ENCODE peak calls at places on chromosomes 16 and 17, in four cellular contexts. N is A549; A is CD4-positive, alpha-beta memory T cell; Q is cardiac muscle cell. F is an unnamed sample. For H3K4me1, the result is how much of the 10 kb centered on the place peaks cover.

GRCh38 chr17:60173304-60173807 is 23.6 kb downstream of the CA4 start:
- DNase-seq in A (no peak), Q (peak), N (no peak), F (peak)

GRCh38 chr17:72404872-72405271 is 284.1 kb downstream of the SOX9 start:
- DNase-seq in Q (peak), N (no peak), A (no peak), F (no peak)

GRCh38 chr17:69779378-69780214 is 295.4 kb upstream of the KCNJ16 start:
- DNase-seq in Q (peak), A (no peak), N (peak), F (no peak)

GRCh38 chr17:3710951-3711383 is 12.7 kb upstream of the HASPIN start:
- DNase-seq in Q (peak), A (peak), N (no peak), F (peak)

GRCh38 chr17:48718781-48719641 is 3.3 kb downstream of the PRAC1 start:
- DNase-seq in N (no peak), Q (no peak), A (no peak), F (no peak)

GRCh38 chr17:64459284-64459747 is 10.4 kb downstream of the MILR1 start:
- DNase-seq in Q (peak), A (no peak), N (peak), F (no peak)

GRCh38 chr16:30651124-30652004 is 604 bp downstream of the PRR14 start:
- DNase-seq in N (peak), Q (peak), A (peak), F (peak)

GRCh38 chr16:85552980-85553435 is 60.1 kb upstream of the GSE1 start:
- DNase-seq in A (peak), Q (no peak), N (no peak), F (no peak)

GRCh38 chr16:11852092-11852809 is 909 bp upstream of the RSL1D1 start:
- DNase-seq in A (no peak), Q (peak), N (peak), F (peak)

GRCh38 chr17:71379512-71379911 is 741.3 kb upstream of the SOX9 start:
- DNase-seq in N (no peak), Q (no peak), A (no peak), F (no peak)

GRCh38 chr17:21474815-21475214 is 98.7 kb downstream of the KCNJ12 start:
- DNase-seq in Q (no peak), N (no peak), A (no peak), F (no peak)

GRCh38 chr17:17866897-17867296 is 30.1 kb upstream of the SREBF1 start:
- DNase-seq in N (no peak), Q (no peak), A (no peak), F (no peak)

GRCh38 chr17:9252525-9252924 is 231.2 kb downstream of the NTN1 start:
- DNase-seq in Q (no peak), N (no peak), A (peak), F (no peak)

GRCh38 chr17:7593296-7593695 is 3.4 kb upstream of the SOX15 start:
- DNase-seq in Q (no peak), A (no peak), N (no peak), F (no peak)

GRCh38 chr17:17021194-17021863 is 20.9 kb upstream of the MPRIP start:
- DNase-seq in N (peak), A (no peak), Q (peak), F (no peak)

GRCh38 chr16:77250395-77250794 is 51.2 kb downstream of the SYCE1L start:
- DNase-seq in N (no peak), Q (peak), A (no peak), F (no peak)

GRCh38 chr17:50584116-50584515 is 23.6 kb downstream of the CACNA1G start:
- DNase-seq in Q (no peak), N (no peak), A (no peak), F (no peak)

GRCh38 chr17:47423406-47424295 is 99.9 kb downstream of the EFCAB13 start:
- DNase-seq in A (peak), N (peak), Q (peak), F (no peak)

GRCh38 chr17:49356320-49356719 is 5.7 kb downstream of the ZNF652 start:
- DNase-seq in Q (no peak), N (no peak), A (no peak), F (no peak)

GRCh38 chr16:15966420-15967222 is 17.2 kb downstream of the ABCC1 start:
- DNase-seq in N (peak), A (no peak), Q (peak), F (no peak)

GRCh38 chr17:70674061-70674460 is 504.7 kb downstream of the KCNJ2 start:
- DNase-seq in Q (no peak), N (no peak), A (no peak), F (no peak)

GRCh38 chr17:9677411-9677810 is 32.1 kb downstream of the USP43 start:
- DNase-seq in A (no peak), N (no peak), Q (no peak), F (no peak)

GRCh38 chr17:46764709-46765401 is 53.6 kb downstream of the WNT3 start:
- DNase-seq in A (no peak), Q (peak), N (no peak), F (no peak)

GRCh38 chr17:31754239-31754945 is 104.7 kb downstream of the COPRS start:
- DNase-seq in N (peak), Q (peak), A (no peak), F (no peak)

GRCh38 chr17:53353919-53354351 is 468.8 kb upstream of the KIF2B start:
- DNase-seq in A (no peak), N (no peak), Q (peak), F (no peak)

GRCh38 chr16:88458039-88458772 is 5.1 kb downstream of the ZFPM1 start:
- DNase-seq in N (no peak), A (no peak), Q (peak), F (no peak)

GRCh38 chr17:7352910-7353635 is 1.1 kb downstream of the KCTD11 start:
- DNase-seq in A (no peak), Q (no peak), N (no peak), F (no peak)

GRCh38 chr16:67296422-67296821 is 17.1 kb downstream of the PLEKHG4 start:
- DNase-seq in A (no peak), Q (peak), N (no peak), F (no peak)

GRCh38 chr16:9908613-9909012 is 273.6 kb downstream of the GRIN2A start:
- DNase-seq in A (no peak), N (no peak), Q (no peak), F (no peak)

GRCh38 chr17:28839221-28839620 is 3.4 kb downstream of the FAM222B start:
- DNase-seq in Q (peak), A (no peak), N (no peak), F (no peak)

GRCh38 chr17:50198026-50198669 is 3.3 kb downstream of the COL1A1 start:
- DNase-seq in A (peak), Q (peak), N (peak), F (peak)

GRCh38 chr17:68255151-68255550 is 7.3 kb downstream of the AMZ2 start:
- DNase-seq in Q (no peak), A (no peak), N (no peak), F (no peak)
- H3K4me1 ChIP-seq in Q (under half), A (half or more), N (under half), F (half or more)

GRCh38 chr16:81532491-81533174 is 88.0 kb downstream of the CMIP start:
- DNase-seq in N (peak), Q (no peak), A (no peak), F (no peak)
- H3K4me1 ChIP-seq in N (half or more), Q (under half), A (under half), F (under half)

DNA sequence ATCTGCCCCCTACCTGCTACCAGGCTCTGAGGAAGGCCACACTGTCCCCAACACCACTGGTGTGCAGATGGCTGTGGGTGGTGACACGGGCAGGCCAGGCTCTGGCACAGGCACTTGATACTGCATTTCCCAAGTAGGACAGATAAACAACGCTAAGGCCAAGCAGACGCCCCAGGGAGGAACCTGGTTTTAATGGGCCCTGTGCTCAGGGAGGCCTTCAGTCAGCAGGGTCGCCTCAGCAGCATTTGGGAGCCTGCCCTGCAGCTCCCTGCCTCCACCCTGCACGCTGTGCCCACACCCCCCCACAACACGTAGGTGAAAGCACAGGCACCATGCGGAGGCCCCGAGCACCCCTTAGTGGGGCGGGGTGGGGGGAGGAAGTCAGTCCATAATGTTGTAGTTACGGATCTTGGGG is 3.3 kb upstream of the FASN start:
- DNase-seq in N (no peak), A (no peak), Q (no peak), F (no peak)
- H3K4me1 ChIP-seq in N (half or more), A (under half), Q (under half), F (half or more)

GRCh38 chr17:1004769-1005295 is 7.9 kb downstream of the TIMM22 start:
- DNase-seq in N (no peak), A (no peak), Q (no peak), F (no peak)
- H3K4me1 ChIP-seq in N (under half), A (under half), Q (under half), F (under half)

GRCh38 chr17:82084373-82085030 is 13.5 kb downstream of the FASN start:
- DNase-seq in Q (no peak), A (no peak), N (no peak), F (no peak)
- H3K4me1 ChIP-seq in Q (under half), A (under half), N (under half), F (under half)

DNA sequence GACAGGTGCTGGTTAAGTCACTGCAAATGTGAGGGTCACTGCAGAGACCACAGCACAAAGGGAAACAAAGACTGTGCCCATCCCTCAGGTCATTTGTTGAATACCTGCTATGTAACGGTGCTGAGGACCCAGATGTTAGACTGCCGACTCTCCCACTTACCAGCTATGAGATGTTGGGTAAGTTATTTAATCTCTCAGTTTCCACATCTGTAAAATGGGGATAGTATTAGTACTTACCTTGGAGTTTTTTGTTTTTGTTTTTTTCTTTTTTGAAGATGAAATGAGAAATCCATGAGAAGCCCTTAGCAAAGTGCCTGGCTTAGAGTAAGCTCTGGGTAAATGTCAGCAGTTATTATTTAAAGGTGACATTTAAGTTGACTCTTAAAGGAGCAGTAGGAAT is 50.5 kb upstream of the PMFBP1 start:
- DNase-seq in Q (no peak), N (no peak), A (no peak), F (no peak)
- H3K4me1 ChIP-seq in Q (under half), N (under half), A (under half), F (under half)

GRCh38 chr17:57866319-57866718 is 16.5 kb upstream of the MRPS23 start:
- DNase-seq in N (no peak), A (no peak), Q (no peak), F (no peak)
- H3K4me1 ChIP-seq in N (half or more), A (under half), Q (under half), F (under half)

DNA sequence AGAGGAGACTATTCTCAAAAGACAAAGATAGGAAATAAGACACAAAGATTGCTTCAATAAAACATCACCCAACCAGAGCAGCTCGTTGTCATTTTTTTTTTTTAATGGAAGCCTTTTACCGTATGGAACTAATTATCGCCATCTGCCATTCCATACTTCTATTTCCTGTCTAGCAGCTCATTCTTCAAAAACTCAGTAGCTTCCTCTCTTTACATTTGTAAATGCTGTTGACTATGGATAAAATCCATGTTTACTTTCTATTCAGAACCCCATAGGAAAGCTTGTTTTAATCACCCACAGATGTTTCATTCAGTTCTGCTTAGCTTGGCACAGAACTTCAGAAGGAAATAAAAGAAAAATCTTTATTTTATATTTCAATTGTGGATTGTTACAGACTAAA is 110.0 kb upstream of the PSMD7 start:
- DNase-seq in A (no peak), N (no peak), Q (peak), F (no peak)
- H3K4me1 ChIP-seq in A (under half), N (under half), Q (under half), F (under half)